ENCODE peak calls at places on chromosomes 13 and 19, in six cellular contexts. One of them, this sample, is unnamed.
A peak's percentile ranks its signal among the peaks of the same experiment; 100 is the strongest.

GRCh38 chr13:23146811-23147245 is 34.0 kb upstream of the SGCG start:
- DNase-seq in CD8-positive, alpha-beta T cell: no peak
- DNase-seq in NCI-H1417: no peak
- DNase-seq in mucosa of descending colon: no peak
- DNase-seq in GM20000: no peak
- DNase-seq in NCI-H1092: no peak
- DNase-seq in this sample: no peak

GRCh38 chr19:31270897-31271568 is 78.2 kb downstream of the TSHZ3 start:
- DNase-seq in CD8-positive, alpha-beta T cell: no peak
- DNase-seq in NCI-H1417: no peak
- DNase-seq in mucosa of descending colon: no peak
- DNase-seq in GM20000: no peak
- DNase-seq in NCI-H1092: no peak
- DNase-seq in this sample: no peak

GRCh38 chr19:58558066-58558622 is at the start of gene UBE2M:
- DNase-seq in CD8-positive, alpha-beta T cell: peak; percentile 80
- DNase-seq in NCI-H1417: no peak
- DNase-seq in mucosa of descending colon: peak; percentile 77
- DNase-seq in GM20000: no peak
- DNase-seq in NCI-H1092: no peak
- DNase-seq in this sample: no peak

GRCh38 chr19:7729831-7730285 is 2.1 kb downstream of the CLEC4G start:
- DNase-seq in CD8-positive, alpha-beta T cell: peak; percentile 34
- DNase-seq in NCI-H1417: peak; percentile 14
- DNase-seq in mucosa of descending colon: no peak
- DNase-seq in GM20000: peak; percentile 55
- DNase-seq in NCI-H1092: no peak
- DNase-seq in this sample: no peak

GRCh38 chr13:106276876-106277275 is 258.6 kb downstream of the EFNB2 start:
- DNase-seq in CD8-positive, alpha-beta T cell: no peak
- DNase-seq in NCI-H1417: no peak
- DNase-seq in mucosa of descending colon: no peak
- DNase-seq in GM20000: no peak
- DNase-seq in NCI-H1092: no peak
- DNase-seq in this sample: no peak

GRCh38 chr19:16912780-16913179 is 24.0 kb downstream of the F2RL3 start:
- DNase-seq in CD8-positive, alpha-beta T cell: no peak
- DNase-seq in NCI-H1417: no peak
- DNase-seq in mucosa of descending colon: no peak
- DNase-seq in GM20000: no peak
- DNase-seq in NCI-H1092: no peak
- DNase-seq in this sample: no peak

GRCh38 chr19:33332248-33332647 is 29.9 kb upstream of the CEBPA start:
- DNase-seq in CD8-positive, alpha-beta T cell: no peak
- DNase-seq in NCI-H1417: no peak
- DNase-seq in mucosa of descending colon: no peak
- DNase-seq in GM20000: no peak
- DNase-seq in NCI-H1092: no peak
- DNase-seq in this sample: no peak

GRCh38 chr13:50125556-50126377 is 110.5 kb downstream of the KCNRG start:
- DNase-seq in CD8-positive, alpha-beta T cell: peak; percentile 91
- DNase-seq in NCI-H1417: peak; percentile 99
- DNase-seq in mucosa of descending colon: peak; percentile 96
- DNase-seq in GM20000: peak; percentile 65
- DNase-seq in NCI-H1092: peak; percentile 88
- DNase-seq in this sample: peak; percentile 85

GRCh38 chr13:110387451-110388140 is 80.5 kb downstream of the COL4A2 start:
- DNase-seq in CD8-positive, alpha-beta T cell: no peak
- DNase-seq in NCI-H1417: no peak
- DNase-seq in mucosa of descending colon: no peak
- DNase-seq in GM20000: peak; percentile 59
- DNase-seq in NCI-H1092: no peak
- DNase-seq in this sample: no peak

GRCh38 chr13:102286326-102286725 is 115.5 kb downstream of the FGF14 start:
- DNase-seq in CD8-positive, alpha-beta T cell: no peak
- DNase-seq in NCI-H1417: no peak
- DNase-seq in mucosa of descending colon: no peak
- DNase-seq in GM20000: no peak
- DNase-seq in NCI-H1092: no peak
- DNase-seq in this sample: no peak

GRCh38 chr19:58538257-58539168 is 5.4 kb upstream of the TRIM28 start:
- DNase-seq in CD8-positive, alpha-beta T cell: peak; percentile 48
- DNase-seq in NCI-H1417: no peak
- DNase-seq in mucosa of descending colon: peak; percentile 66
- DNase-seq in GM20000: no peak
- DNase-seq in NCI-H1092: no peak
- DNase-seq in this sample: no peak

GRCh38 chr19:17482877-17483604 is 12.7 kb downstream of the SLC27A1 start:
- DNase-seq in CD8-positive, alpha-beta T cell: no peak
- DNase-seq in NCI-H1417: no peak
- DNase-seq in mucosa of descending colon: no peak
- DNase-seq in GM20000: no peak
- DNase-seq in NCI-H1092: no peak
- DNase-seq in this sample: no peak

This sample was measured in naive thymus-derived CD4-positive, alpha-beta T cell.